ENCODE peak calls at places on chromosome 13, in five cellular contexts. P is substantia nigra; V is NCI-H2081 treated with DMSO at 0.1 percent for 48 hours; S is activated naive CD4-positive, alpha-beta T cell; Z is T-helper 2 cell treated with Interferon-gamma antibody and Interleukin-4, amounts not matched to agents 5 μg/mL and 100 μg/mL, for 36 hours. W is an unnamed sample.

GRCh38 chr13:41384749-41385503 is 72.4 kb upstream of the RGCC start:
- DNase-seq in P (no peak), V (no peak), S (no peak), Z (no peak), W (no peak)

GRCh38 chr13:95627590-95627989 is 16.9 kb downstream of the DZIP1 start:
- DNase-seq in P (no peak), V (no peak), S (no peak), Z (no peak), W (no peak)

GRCh38 chr13:113955235-113955634 is 18.6 kb downstream of the C13orf46 start:
- DNase-seq in P (no peak), V (no peak), S (no peak), Z (no peak), W (no peak)

GRCh38 chr13:29961036-29961685 is 110.7 kb upstream of the UBL3 start:
- DNase-seq in P (no peak), V (no peak), S (no peak), Z (no peak), W (no peak)

GRCh38 chr13:24355103-24355502 is 45.7 kb downstream of the C1QTNF9 start:
- DNase-seq in P (no peak), V (no peak), S (no peak), Z (no peak), W (no peak)

GRCh38 chr13:20332361-20333096 is 100.4 kb upstream of the GJB6 start:
- DNase-seq in P (no peak), V (no peak), S (no peak), Z (no peak), W (no peak)

GRCh38 chr13:110636701-110637201 is 21.4 kb downstream of the NAXD start:
- DNase-seq in P (no peak), V (no peak), S (no peak), Z (no peak), W (no peak)

GRCh38 chr13:24141333-24141910 is 19.1 kb upstream of the SPATA13 start:
- DNase-seq in P (no peak), V (no peak), S (no peak), Z (no peak), W (no peak)

GRCh38 chr13:34816543-34816942 is 125.5 kb upstream of the NBEA start:
- DNase-seq in P (no peak), V (no peak), S (no peak), Z (no peak), W (no peak)

GRCh38 chr13:114219406-114219805 is 15.3 kb upstream of the CDC16 start:
- DNase-seq in P (no peak), V (no peak), S (no peak), Z (no peak), W (no peak)

GRCh38 chr13:19961924-19962323 is 3.4 kb downstream of the ZMYM2 start:
- DNase-seq in P (no peak), V (no peak), S (no peak), Z (no peak), W (no peak)

GRCh38 chr13:77492982-77493381 is 42.5 kb upstream of the SCEL start:
- DNase-seq in P (no peak), V (no peak), S (no peak), Z (no peak), W (no peak)

GRCh38 chr13:90926459-90926858 is 421.0 kb upstream of the MIR17HG start:
- DNase-seq in P (no peak), V (no peak), S (no peak), Z (no peak), W (no peak)

GRCh38 chr13:37131092-37131491 is 25.6 kb upstream of the CSNK1A1L start:
- DNase-seq in P (no peak), V (no peak), S (no peak), Z (no peak), W (no peak)

GRCh38 chr13:78102121-78102677 is 183.6 kb upstream of the EDNRB start:
- DNase-seq in P (no peak), V (no peak), S (no peak), Z (no peak), W (peak)

GRCh38 chr13:27922974-27923612 is 3.3 kb downstream of the PDX1 start:
- DNase-seq in P (no peak), V (no peak), S (no peak), Z (no peak), W (no peak)

GRCh38 chr13:30172593-30173300 is 134.6 kb downstream of the KATNAL1 start:
- DNase-seq in P (no peak), V (no peak), S (no peak), Z (no peak), W (no peak)

GRCh38 chr13:49444517-49445395 is 682 bp downstream of the SETDB2 start:
- DNase-seq in P (no peak), V (no peak), S (no peak), Z (peak), W (no peak)

W was measured in sciatic nerve.